ENCODE peak calls at places on chromosomes 6 and 20, in six cellular contexts. One of them, this sample, is unnamed.
A peak's percentile ranks its signal among the peaks of the same experiment; 100 is the strongest.

GRCh38 chr6:2099870-2100269 is 145.5 kb downstream of the GMDS start:
- DNase-seq in GM12878: no peak
- DNase-seq in HepG2: no peak
- DNase-seq in HCT116: no peak
- DNase-seq in SK-N-SH: no peak
- DNase-seq in K562: no peak
- DNase-seq in this sample: no peak

GRCh38 chr6:2221724-2222274 is 23.6 kb downstream of the GMDS start:
- DNase-seq in SK-N-SH: no peak
- DNase-seq in HepG2: no peak
- DNase-seq in K562: no peak
- DNase-seq in HCT116: no peak
- DNase-seq in GM12878: no peak
- DNase-seq in this sample: no peak

GRCh38 chr6:152170702-152171667 is 363.5 kb downstream of the ESR1 start:
- DNase-seq in HepG2: peak; percentile 94
- DNase-seq in HCT116: no peak
- DNase-seq in SK-N-SH: no peak
- DNase-seq in GM12878: peak; percentile 89
- DNase-seq in K562: no peak
- DNase-seq in this sample: no peak

GRCh38 chr20:58228484-58229197 is at the start of gene ANKRD60:
- DNase-seq in HCT116: no peak
- DNase-seq in K562: peak; percentile 77
- DNase-seq in SK-N-SH: peak; percentile 92
- DNase-seq in GM12878: no peak
- DNase-seq in HepG2: no peak
- DNase-seq in this sample: no peak

GRCh38 chr20:348972-349841 is 2.3 kb downstream of the NRSN2 start:
- DNase-seq in K562: no peak
- DNase-seq in HCT116: no peak
- DNase-seq in SK-N-SH: no peak
- DNase-seq in HepG2: no peak
- DNase-seq in GM12878: no peak
- DNase-seq in this sample: no peak

GRCh38 chr6:65760285-65760684 is 53.3 kb upstream of the EYS start:
- DNase-seq in GM12878: no peak
- DNase-seq in HepG2: peak; percentile 16
- DNase-seq in K562: no peak
- DNase-seq in SK-N-SH: no peak
- DNase-seq in HCT116: no peak
- DNase-seq in this sample: no peak

GRCh38 chr6:312704-313485 is 20.6 kb downstream of the DUSP22 start:
- DNase-seq in SK-N-SH: no peak
- DNase-seq in GM12878: no peak
- DNase-seq in HCT116: no peak
- DNase-seq in K562: no peak
- DNase-seq in HepG2: no peak
- DNase-seq in this sample: no peak

GRCh38 chr20:56343861-56344381 is 14.9 kb upstream of the FAM210B start:
- DNase-seq in SK-N-SH: peak; percentile 87
- DNase-seq in HCT116: no peak
- DNase-seq in K562: peak; percentile 82
- DNase-seq in HepG2: no peak
- DNase-seq in GM12878: no peak
- DNase-seq in this sample: no peak

GRCh38 chr6:139369568-139370046 is 4.8 kb downstream of the CITED2 start:
- DNase-seq in K562: no peak
- DNase-seq in HCT116: no peak
- DNase-seq in GM12878: no peak
- DNase-seq in HepG2: peak; percentile 48
- DNase-seq in SK-N-SH: peak; percentile 54
- DNase-seq in this sample: no peak

GRCh38 chr6:71181565-71181964 is 107.0 kb upstream of the OGFRL1 start:
- DNase-seq in SK-N-SH: no peak
- DNase-seq in GM12878: no peak
- DNase-seq in K562: no peak
- DNase-seq in HepG2: peak; percentile 3
- DNase-seq in HCT116: peak; percentile 13
- DNase-seq in this sample: no peak

GRCh38 chr6:28353981-28354676 is 4.4 kb downstream of the ZKSCAN3 start:
- DNase-seq in GM12878: no peak
- DNase-seq in HCT116: peak; percentile 80
- DNase-seq in K562: peak; percentile 47
- DNase-seq in SK-N-SH: no peak
- DNase-seq in HepG2: no peak
- DNase-seq in this sample: peak; percentile 78

GRCh38 chr6:85240787-85241186 is 209.1 kb upstream of the NT5E start:
- DNase-seq in GM12878: no peak
- DNase-seq in HCT116: no peak
- DNase-seq in HepG2: no peak
- DNase-seq in K562: no peak
- DNase-seq in SK-N-SH: no peak
- DNase-seq in this sample: no peak

GRCh38 chr6:66849843-66850242 is 1142.8 kb upstream of the EYS start:
- DNase-seq in HepG2: no peak
- DNase-seq in SK-N-SH: no peak
- DNase-seq in K562: no peak
- DNase-seq in GM12878: no peak
- DNase-seq in HCT116: no peak
- DNase-seq in this sample: no peak

GRCh38 chr6:56838965-56839364 is 115.9 kb upstream of the BEND6 start:
- DNase-seq in GM12878: no peak
- DNase-seq in K562: no peak
- DNase-seq in SK-N-SH: no peak
- DNase-seq in HCT116: no peak
- DNase-seq in HepG2: no peak
- DNase-seq in this sample: no peak

GRCh38 chr6:44237813-44238433 is 9.0 kb upstream of the HSP90AB1 start:
- DNase-seq in SK-N-SH: peak; percentile 92
- DNase-seq in HepG2: peak; percentile 51
- DNase-seq in K562: peak; percentile 90
- DNase-seq in HCT116: no peak
- DNase-seq in GM12878: no peak
- DNase-seq in this sample: no peak

GRCh38 chr6:151005896-151006632 is 140.6 kb downstream of the MTHFD1L start:
- DNase-seq in SK-N-SH: no peak
- DNase-seq in K562: no peak
- DNase-seq in HCT116: no peak
- DNase-seq in HepG2: no peak
- DNase-seq in GM12878: no peak
- DNase-seq in this sample: no peak

GRCh38 chr20:11247059-11247630 is 573.3 kb upstream of the JAG1 start:
- DNase-seq in SK-N-SH: no peak
- DNase-seq in HepG2: no peak
- DNase-seq in K562: no peak
- DNase-seq in HCT116: no peak
- DNase-seq in GM12878: no peak
- DNase-seq in this sample: no peak

GRCh38 chr20:40583195-40583594 is 105.8 kb downstream of the MAFB start:
- DNase-seq in SK-N-SH: no peak
- DNase-seq in HCT116: no peak
- DNase-seq in HepG2: no peak
- DNase-seq in GM12878: no peak
- DNase-seq in K562: no peak
- DNase-seq in this sample: no peak

GRCh38 chr20:15185322-15185721 is 847.9 kb upstream of the FLRT3 start:
- DNase-seq in HCT116: no peak
- DNase-seq in SK-N-SH: no peak
- DNase-seq in HepG2: no peak
- DNase-seq in K562: no peak
- DNase-seq in GM12878: no peak
- DNase-seq in this sample: no peak

GRCh38 chr6:9140181-9140580 is 704.8 kb upstream of the SLC35B3 start:
- DNase-seq in SK-N-SH: no peak
- DNase-seq in HepG2: no peak
- DNase-seq in GM12878: no peak
- DNase-seq in K562: no peak
- DNase-seq in HCT116: no peak
- DNase-seq in this sample: peak; percentile 75

GRCh38 chr6:90093558-90094073 is 199.3 kb downstream of the GJA10 start:
- DNase-seq in K562: no peak
- DNase-seq in HepG2: no peak
- DNase-seq in SK-N-SH: no peak
- DNase-seq in GM12878: no peak
- DNase-seq in HCT116: no peak
- DNase-seq in this sample: no peak

GRCh38 chr6:90095788-90096187 is 200.9 kb downstream of the BACH2 start:
- DNase-seq in SK-N-SH: no peak
- DNase-seq in HCT116: no peak
- DNase-seq in GM12878: no peak
- DNase-seq in K562: no peak
- DNase-seq in HepG2: no peak
- DNase-seq in this sample: no peak

GRCh38 chr6:90096818-90097217 is 199.8 kb downstream of the BACH2 start:
- DNase-seq in K562: no peak
- DNase-seq in GM12878: no peak
- DNase-seq in SK-N-SH: no peak
- DNase-seq in HCT116: no peak
- DNase-seq in HepG2: no peak
- DNase-seq in this sample: no peak

GRCh38 chr6:90097357-90097756 is 199.3 kb downstream of the BACH2 start:
- DNase-seq in HCT116: no peak
- DNase-seq in GM12878: no peak
- DNase-seq in HepG2: no peak
- DNase-seq in SK-N-SH: no peak
- DNase-seq in K562: no peak
- DNase-seq in this sample: no peak

GRCh38 chr6:90095145-90095544 is 200.9 kb downstream of the GJA10 start:
- DNase-seq in SK-N-SH: no peak
- DNase-seq in GM12878: no peak
- DNase-seq in HCT116: no peak
- DNase-seq in HepG2: no peak
- DNase-seq in K562: no peak
- DNase-seq in this sample: no peak
- TF ChIP-seq SIN3A in SK-N-SH: no peak
- TF ChIP-seq SIN3A in GM12878: no peak
- TF ChIP-seq SIN3A in HCT116: no peak
- TF ChIP-seq SIN3A in HepG2: no peak
- TF ChIP-seq SIN3A in K562: no peak
- TF ChIP-seq SIN3A in this sample: no peak

GRCh38 chr6:107075951-107076381 is 39.3 kb downstream of the BEND3 start:
- DNase-seq in K562: no peak
- DNase-seq in GM12878: no peak
- DNase-seq in HepG2: no peak
- DNase-seq in HCT116: no peak
- DNase-seq in SK-N-SH: no peak
- DNase-seq in this sample: no peak
- TF ChIP-seq SIN3A in K562: no peak
- TF ChIP-seq SIN3A in GM12878: no peak
- TF ChIP-seq SIN3A in HepG2: no peak
- TF ChIP-seq SIN3A in HCT116: no peak
- TF ChIP-seq SIN3A in SK-N-SH: no peak
- TF ChIP-seq SIN3A in this sample: no peak

GRCh38 chr6:122772724-122773123 is 6.8 kb upstream of the FABP7 start:
- DNase-seq in SK-N-SH: no peak
- DNase-seq in HCT116: no peak
- DNase-seq in HepG2: no peak
- DNase-seq in GM12878: no peak
- DNase-seq in K562: no peak
- DNase-seq in this sample: no peak
- TF ChIP-seq SIN3A in SK-N-SH: no peak
- TF ChIP-seq SIN3A in HCT116: no peak
- TF ChIP-seq SIN3A in HepG2: no peak
- TF ChIP-seq SIN3A in GM12878: no peak
- TF ChIP-seq SIN3A in K562: no peak
- TF ChIP-seq SIN3A in this sample: no peak

GRCh38 chr20:33531047-33531877 is 41.4 kb downstream of the CBFA2T2 start:
- DNase-seq in SK-N-SH: peak; percentile 47
- DNase-seq in HCT116: no peak
- DNase-seq in GM12878: no peak
- DNase-seq in HepG2: peak; percentile 78
- DNase-seq in K562: no peak
- DNase-seq in this sample: no peak
- TF ChIP-seq SIN3A in SK-N-SH: no peak
- TF ChIP-seq SIN3A in HCT116: no peak
- TF ChIP-seq SIN3A in GM12878: no peak
- TF ChIP-seq SIN3A in HepG2: no peak
- TF ChIP-seq SIN3A in K562: no peak
- TF ChIP-seq SIN3A in this sample: no peak

GRCh38 chr6:127566119-127566518 is 10.9 kb upstream of the C6orf58 start:
- DNase-seq in SK-N-SH: no peak
- DNase-seq in HCT116: no peak
- DNase-seq in GM12878: no peak
- DNase-seq in HepG2: no peak
- DNase-seq in K562: no peak
- DNase-seq in this sample: no peak

GRCh38 chr6:127566671-127567070 is 10.3 kb upstream of the C6orf58 start:
- DNase-seq in GM12878: no peak
- DNase-seq in HepG2: no peak
- DNase-seq in K562: no peak
- DNase-seq in SK-N-SH: no peak
- DNase-seq in HCT116: no peak
- DNase-seq in this sample: no peak

GRCh38 chr6:127567476-127567875 is 9.5 kb upstream of the C6orf58 start:
- DNase-seq in K562: no peak
- DNase-seq in HepG2: no peak
- DNase-seq in GM12878: no peak
- DNase-seq in SK-N-SH: no peak
- DNase-seq in HCT116: no peak
- DNase-seq in this sample: no peak

DNA sequence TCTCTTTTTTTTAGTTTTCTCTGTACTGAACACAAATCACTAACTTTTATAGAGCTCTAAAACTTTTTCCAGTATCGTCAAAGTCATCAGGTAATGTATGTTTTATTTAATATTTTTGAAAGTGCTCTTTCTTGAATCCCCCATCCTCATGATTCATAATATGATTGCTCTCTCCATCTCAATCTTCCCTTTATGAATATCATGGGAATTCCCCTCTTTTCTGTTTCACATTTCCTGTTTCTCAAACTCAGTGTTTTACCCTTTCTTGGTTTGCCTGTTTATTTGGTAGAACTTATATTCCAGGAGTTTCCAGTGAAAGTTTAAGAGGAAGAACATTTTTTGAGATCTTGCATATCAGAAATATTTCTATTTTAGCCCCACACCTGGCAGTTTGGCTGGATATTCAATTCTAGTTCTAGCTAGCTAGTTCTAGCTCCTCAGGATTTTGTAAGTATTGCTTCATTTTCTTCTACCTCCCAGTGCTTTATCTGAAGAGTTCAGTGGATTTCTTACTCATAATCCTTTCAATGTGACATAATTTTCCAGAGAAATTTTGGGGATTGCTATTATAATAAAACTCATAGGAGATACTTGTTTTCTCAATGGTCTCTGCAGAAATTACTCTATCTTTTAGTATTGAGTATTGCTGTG is 6.1 kb upstream of the C6orf58 start:
- DNase-seq in K562: no peak
- DNase-seq in GM12878: no peak
- DNase-seq in HepG2: no peak
- DNase-seq in SK-N-SH: no peak
- DNase-seq in HCT116: no peak
- DNase-seq in this sample: no peak
- TF ChIP-seq SIN3A in K562: no peak
- TF ChIP-seq SIN3A in GM12878: no peak
- TF ChIP-seq SIN3A in HepG2: no peak
- TF ChIP-seq SIN3A in SK-N-SH: no peak
- TF ChIP-seq SIN3A in HCT116: no peak
- TF ChIP-seq SIN3A in this sample: no peak

This sample was measured in Panc1.